ENCODE peak calls at places on chromosome 7, in eight cellular contexts. Q is fibroblast of lung, P is glomerular endothelial cell, J is thyroid gland, O is GM13976, W is AG08396, L is esophagus squamous epithelium, Y is naive B cell. R is an unnamed sample.
A peak's percentile ranks its signal among the peaks of the same experiment; 100 is the strongest.

GRCh38 chr7:15430191-15430590 is 131.6 kb downstream of the AGMO start:
- DNase-seq in Q (no peak), P (no peak), J (no peak), O (no peak), W (no peak), L (no peak), Y (no peak), R (no peak)

GRCh38 chr7:98472391-98473002 is 71.6 kb upstream of the BAIAP2L1 start:
- DNase-seq in Q (no peak), P (no peak), J (no peak), O (no peak), W (no peak), L (no peak), Y (no peak), R (no peak)

GRCh38 chr7:36545291-36545690 is 155.6 kb downstream of the ANLN start:
- DNase-seq in Q (no peak), P (no peak), J (no peak), O (no peak), W (no peak), L (no peak), Y (no peak), R (no peak)

GRCh38 chr7:154287370-154287769 is 235.2 kb downstream of the DPP6 start:
- DNase-seq in Q (no peak), P (no peak), J (no peak), O (no peak), W (no peak), L (no peak), Y (no peak), R (no peak)

GRCh38 chr7:5712566-5712965 is 68.9 kb downstream of the RNF216 start:
- DNase-seq in Q (no peak), P (no peak), J (no peak), O (no peak), W (no peak), L (no peak), Y (no peak), R (no peak)

GRCh38 chr7:2195403-2196246 is 37.1 kb downstream of the MAD1L1 start:
- DNase-seq in Q (no peak), P (no peak), J (no peak), O (peak; percentile 16), W (no peak), L (no peak), Y (no peak), R (no peak)

GRCh38 chr7:100546868-100547800 is 8.1 kb downstream of the AGFG2 start:
- DNase-seq in Q (peak; percentile 14), P (no peak), J (peak; percentile 92), O (no peak), W (no peak), L (no peak), Y (no peak), R (no peak)

GRCh38 chr7:3028767-3029111 is 14.9 kb downstream of the CARD11 start:
- DNase-seq in Q (no peak), P (no peak), J (no peak), O (no peak), W (no peak), L (no peak), Y (no peak), R (no peak)

GRCh38 chr7:100051611-100052010 is 2.0 kb downstream of the ZSCAN21 start:
- DNase-seq in Q (no peak), P (no peak), J (no peak), O (no peak), W (no peak), L (no peak), Y (no peak), R (no peak)

GRCh38 chr7:157637216-157637954 is 300.6 kb downstream of the DNAJB6 start:
- DNase-seq in Q (no peak), P (no peak), J (no peak), O (no peak), W (no peak), L (no peak), Y (no peak), R (no peak)

GRCh38 chr7:82633592-82633991 is 190.0 kb upstream of the CACNA2D1 start:
- DNase-seq in Q (no peak), P (no peak), J (no peak), O (no peak), W (no peak), L (no peak), Y (no peak), R (no peak)

GRCh38 chr7:36670585-36671431 is 53.5 kb downstream of the AOAH start:
- DNase-seq in Q (peak; percentile 41), P (peak; percentile 25), J (peak; percentile 64), O (peak; percentile 72), W (peak; percentile 57), L (peak; percentile 3), Y (peak; percentile 25), R (peak; percentile 41)

GRCh38 chr7:106693659-106694353 is 32.8 kb upstream of the CCDC71L start:
- DNase-seq in Q (peak; percentile 81), P (no peak), J (no peak), O (no peak), W (no peak), L (no peak), Y (no peak), R (no peak)

GRCh38 chr7:98735801-98736200 is 118.7 kb downstream of the NPTX2 start:
- DNase-seq in Q (no peak), P (no peak), J (no peak), O (no peak), W (no peak), L (no peak), Y (no peak), R (no peak)

R was measured in Panc1.